ENCODE peak calls at places on chromosomes 1 and 21, in five cellular contexts. T is HepG2, Y is A549, N is endothelial cell of umbilical vein, Z is K562. D is an unnamed sample.

GRCh38 chr21:45048968-45049367 is 25.4 kb upstream of the ADARB1 start:
- DNase-seq in T (no peak), Y (no peak), N (no peak), Z (no peak), D (no peak)

GRCh38 chr1:237748192-237748591 is 142.5 kb downstream of the ZP4 start:
- DNase-seq in T (no peak), Y (no peak), N (no peak), Z (no peak), D (peak)

GRCh38 chr1:46176211-46176865 is at the start of gene P3R3URF:
- DNase-seq in T (no peak), Y (no peak), N (no peak), Z (no peak), D (peak)

GRCh38 chr1:75053207-75053606 is 81.0 kb upstream of the LHX8 start:
- DNase-seq in T (no peak), Y (peak), N (peak), Z (no peak), D (peak)

GRCh38 chr1:39115271-39116110 is 89.0 kb upstream of the MACF1 start:
- DNase-seq in T (no peak), Y (no peak), N (no peak), Z (peak), D (peak)

GRCh38 chr1:106266786-106267185 is 789.7 kb upstream of the PRMT6 start:
- DNase-seq in T (no peak), Y (no peak), N (no peak), Z (no peak), D (no peak)

GRCh38 chr1:161119379-161120061 is 1.6 kb downstream of the NIT1 start:
- DNase-seq in T (no peak), Y (peak), N (peak), Z (peak), D (peak)

GRCh38 chr1:5975133-5975880 is 16.9 kb downstream of the NPHP4 start:
- DNase-seq in T (peak), Y (peak), N (peak), Z (no peak), D (peak)

GRCh38 chr1:2269922-2270259 is 41.8 kb downstream of the SKI start:
- DNase-seq in T (no peak), Y (no peak), N (no peak), Z (no peak), D (no peak)

GRCh38 chr1:186014370-186015030 is 280.3 kb downstream of the HMCN1 start:
- DNase-seq in T (no peak), Y (no peak), N (peak), Z (no peak), D (no peak)

GRCh38 chr1:116791727-116792126 is 37.5 kb downstream of the CD2 start:
- DNase-seq in T (no peak), Y (no peak), N (no peak), Z (no peak), D (no peak)
- TF ChIP-seq MAX in T (no peak), Y (no peak), N (no peak), Z (no peak), D (no peak)

DNA sequence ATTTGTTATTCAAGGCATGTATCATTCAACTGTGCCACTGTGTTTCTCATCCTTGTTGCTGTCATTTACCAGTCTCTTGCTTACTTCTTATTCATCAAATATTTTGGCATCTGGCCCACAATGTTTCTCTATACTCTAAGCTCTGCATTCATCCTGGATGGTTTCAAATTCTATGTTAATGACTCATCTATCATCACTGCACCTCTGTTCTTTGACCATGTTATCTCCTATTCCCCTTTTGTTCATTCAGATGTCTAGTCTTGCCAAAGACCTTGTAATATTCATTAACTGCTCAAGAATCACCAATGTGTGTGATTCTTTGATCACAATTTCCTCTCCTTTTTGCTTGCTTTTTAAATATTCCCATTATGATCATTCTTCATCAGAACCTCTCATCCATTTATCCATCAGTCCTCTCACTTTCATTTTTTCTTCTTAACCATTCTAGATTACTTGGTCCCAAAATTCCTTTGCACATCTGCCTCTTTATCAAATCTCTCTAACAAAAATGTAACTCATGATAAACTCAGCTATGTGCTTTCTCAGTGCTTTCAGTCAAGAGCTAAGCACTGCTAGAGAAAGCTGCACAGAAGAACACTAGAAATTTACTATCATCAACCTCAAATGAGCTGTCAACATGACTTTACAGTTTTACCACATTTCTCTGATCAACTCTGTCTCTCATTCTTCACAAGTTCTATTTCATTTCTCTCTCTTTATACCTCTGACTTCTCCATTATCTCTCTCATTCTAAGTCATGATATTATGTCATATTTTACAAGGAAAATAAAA is 54.4 kb upstream of the PRKACB start:
- DNase-seq in T (peak), Y (peak), N (peak), Z (no peak), D (no peak)
- TF ChIP-seq MYC in T (no peak), Y (no peak), N (no peak), Z (no peak), D (no peak)

GRCh38 chr1:19488136-19488535 is 2.8 kb upstream of the CAPZB start:
- DNase-seq in T (no peak), Y (no peak), N (no peak), Z (no peak), D (peak)
- TF ChIP-seq CTCF in T (no peak), Y (no peak), N (no peak), Z (no peak), D (no peak)

DNA sequence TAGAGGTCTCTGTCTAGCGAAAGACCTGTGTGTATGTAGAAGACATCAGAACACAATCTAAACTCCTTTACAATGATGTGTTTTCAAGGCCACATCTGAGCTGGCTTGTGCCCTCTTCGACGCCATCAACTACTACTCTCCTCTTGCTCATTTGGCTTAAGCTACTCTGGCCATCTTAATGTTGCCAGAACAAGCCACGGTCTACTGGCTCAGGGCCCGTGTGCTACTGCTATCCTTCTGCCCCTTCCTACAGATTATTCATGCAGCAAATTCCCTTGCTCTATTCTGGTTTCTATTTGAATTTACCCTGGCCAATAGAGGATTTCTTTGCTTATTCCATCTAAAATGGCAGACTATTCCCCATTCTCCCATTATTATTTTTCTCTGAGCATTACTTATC is 121.7 kb downstream of the ZZZ3 start:
- DNase-seq in T (no peak), Y (no peak), N (no peak), Z (no peak), D (no peak)
- TF ChIP-seq MAX in T (no peak), Y (no peak), N (no peak), Z (no peak), D (no peak)

DNA sequence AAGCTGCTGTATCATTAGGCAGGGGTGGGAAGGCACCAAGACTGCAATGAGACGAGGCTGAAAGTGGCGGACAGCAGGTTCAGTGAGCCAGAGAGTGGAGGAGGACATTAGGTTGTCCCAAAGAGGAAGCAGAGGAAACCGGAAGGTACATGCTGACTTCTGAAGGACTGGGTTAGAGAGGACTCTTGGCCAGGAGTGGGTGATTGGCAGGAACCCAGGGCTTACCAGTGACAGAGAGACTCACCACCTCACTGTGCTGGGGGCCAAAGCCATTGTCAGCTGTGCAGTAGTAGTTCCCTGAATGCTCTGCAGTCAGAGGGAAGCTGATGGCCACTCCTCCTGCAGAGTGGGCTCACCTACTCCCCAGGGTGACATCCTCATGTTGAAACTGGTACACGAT is 41.9 kb upstream of the FCRL4 start:
- DNase-seq in T (no peak), Y (no peak), N (no peak), Z (no peak), D (no peak)
- TF ChIP-seq MYC in T (no peak), Y (no peak), N (no peak), Z (no peak), D (no peak)

GRCh38 chr21:28539623-28539988 is 453.1 kb downstream of the LTN1 start:
- DNase-seq in T (no peak), Y (no peak), N (no peak), Z (no peak), D (no peak)

GRCh38 chr21:28537371-28538079 is 455.2 kb downstream of the LTN1 start:
- DNase-seq in T (no peak), Y (no peak), N (peak), Z (no peak), D (no peak)

GRCh38 chr21:28541371-28542112 is 451.1 kb downstream of the LTN1 start:
- DNase-seq in T (no peak), Y (no peak), N (peak), Z (no peak), D (no peak)

GRCh38 chr21:28538987-28539622 is 453.6 kb downstream of the LTN1 start:
- DNase-seq in T (no peak), Y (no peak), N (peak), Z (no peak), D (no peak)

DNA sequence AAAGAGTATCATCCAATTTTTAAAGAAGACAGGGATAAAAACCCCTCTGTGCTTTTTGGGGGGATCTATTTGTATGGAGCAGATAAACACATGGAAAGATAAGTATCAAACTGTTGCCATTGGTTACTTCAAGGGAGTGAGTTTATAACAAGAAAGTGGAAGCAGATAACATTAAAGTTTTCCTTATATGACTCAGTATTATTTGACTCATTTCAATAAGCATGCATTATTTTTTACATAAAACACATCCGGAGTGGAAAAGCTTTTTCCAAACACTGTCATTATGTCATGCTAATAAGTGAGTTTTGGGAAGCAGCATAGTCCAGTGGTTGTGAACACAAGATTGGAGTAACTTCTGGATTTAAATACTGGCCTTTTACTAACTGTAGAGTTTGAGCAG is 452.2 kb downstream of the LTN1 start:
- DNase-seq in T (no peak), Y (no peak), N (peak), Z (no peak), D (no peak)
- TF ChIP-seq CTCF in T (no peak), Y (no peak), N (no peak), Z (no peak), D (no peak)

D was measured in NB4.